ENCODE peak calls at places on chromosomes 2 and 18, in nine cellular contexts. P is activated T-cell treated with anti-CD3 and anti-CD28 coated beads, Interleukin-2, amount 50 U/mL, for 48 hours; R is M059J; H is left lung; Z is stimulated activated CD8-positive, alpha-beta memory T cell treated with anti-CD3 and anti-CD28 coated beads, Interleukin-7, amount 100 ng/mL, for 1 hour; C is mammary epithelial cell; Q is A549; S is occipital lobe; Y is IMR-90. M is an unnamed sample.

GRCh38 chr2:174681983-174682577 is 82.2 kb downstream of the CHRNA1 start:
- DNase-seq in P (peak), C (no peak), R (peak), Q (peak), H (peak), Z (no peak), S (no peak), Y (no peak), M (no peak)

GRCh38 chr18:56987236-56987635 is 159.7 kb upstream of the BOD1L2 start:
- DNase-seq in Y (no peak), C (no peak), Z (no peak), P (no peak), H (no peak), Q (no peak), R (no peak), S (no peak), M (no peak)

GRCh38 chr2:119233326-119234020 is 9.8 kb downstream of the STEAP3 start:
- DNase-seq in H (no peak), Z (no peak), P (no peak), R (peak), Y (peak), Q (no peak), C (peak), S (no peak), M (no peak)

GRCh38 chr2:112836695-112837117 is at the start of gene IL1B:
- DNase-seq in Y (peak), P (no peak), Z (no peak), S (no peak), Q (peak), H (no peak), R (peak), C (peak), M (no peak)

GRCh38 chr2:82256983-82257382 is 1952.4 kb upstream of the LRRTM1 start:
- DNase-seq in P (no peak), C (no peak), S (no peak), H (no peak), Z (no peak), Q (no peak), Y (no peak), R (no peak), M (no peak)

GRCh38 chr2:111701798-111702118 is 182.2 kb downstream of the ANAPC1 start:
- DNase-seq in Q (no peak), Y (no peak), P (no peak), R (no peak), C (no peak), H (no peak), Z (no peak), S (no peak), M (no peak)

GRCh38 chr2:57696016-57696415 is 350.6 kb upstream of the VRK2 start:
- DNase-seq in Z (no peak), H (no peak), Y (peak), S (no peak), P (no peak), R (peak), Q (peak), C (peak), M (no peak)

GRCh38 chr18:961644-962355 is 57.1 kb downstream of the ADCYAP1 start:
- DNase-seq in R (peak), P (peak), Q (peak), S (no peak), Z (peak), H (no peak), Y (peak), C (no peak), M (peak)

GRCh38 chr2:38153476-38153875 is 77.5 kb upstream of the CYP1B1 start:
- DNase-seq in Q (no peak), C (no peak), R (no peak), H (no peak), Z (no peak), P (no peak), Y (no peak), S (no peak), M (no peak)

GRCh38 chr2:68449395-68449678 is 17.8 kb downstream of the FBXO48 start:
- DNase-seq in Z (no peak), Y (no peak), S (no peak), P (no peak), R (no peak), Q (no peak), C (no peak), H (no peak), M (no peak)

M was measured in smooth muscle cell of the brain vasculature.